ENCODE peak calls at places on chromosomes 7 and 10, in eight cellular contexts. W is left lung; D is left ventricle myocardium inferior; J is heart left ventricle; Z is SJSA1; L is ovary; Y is naive thymus-derived CD4-positive, alpha-beta T cell; X is CD4-positive, alpha-beta memory T cell. K is an unnamed sample.

GRCh38 chr7:50743893-50744292 is 38.8 kb downstream of the GRB10 start:
- DNase-seq in W (no peak), D (no peak), J (no peak), Z (no peak), L (no peak), Y (no peak), X (no peak), K (no peak)

GRCh38 chr10:79013406-79013805 is 55.4 kb upstream of the ZMIZ1 start:
- DNase-seq in W (no peak), D (no peak), J (peak; percentile 7), Z (no peak), L (no peak), Y (no peak), X (no peak), K (no peak)

GRCh38 chr10:114403545-114404161 is 649 bp downstream of the AFAP1L2 start:
- DNase-seq in W (no peak), D (peak; percentile 37), J (peak; percentile 74), Z (no peak), L (peak; percentile 68), Y (no peak), X (no peak), K (peak; percentile 43)

GRCh38 chr10:101080933-101081546 is 19.3 kb downstream of the KAZALD1 start:
- DNase-seq in W (no peak), D (no peak), J (no peak), Z (no peak), L (no peak), Y (no peak), X (no peak), K (no peak)

GRCh38 chr10:125992244-125992643 is 95.9 kb downstream of the FANK1 start:
- DNase-seq in W (no peak), D (no peak), J (no peak), Z (no peak), L (no peak), Y (no peak), X (no peak), K (no peak)

GRCh38 chr10:132094581-132095234 is 29.0 kb downstream of the JAKMIP3 start:
- DNase-seq in W (no peak), D (no peak), J (no peak), Z (peak; percentile 42), L (no peak), Y (no peak), X (no peak), K (no peak)

GRCh38 chr10:33279791-33280190 is 54.7 kb downstream of the NRP1 start:
- DNase-seq in W (no peak), D (no peak), J (no peak), Z (no peak), L (no peak), Y (no peak), X (no peak), K (no peak)

GRCh38 chr7:8147760-8148463 is 114.1 kb downstream of the ICA1 start:
- DNase-seq in W (no peak), D (no peak), J (no peak), Z (no peak), L (no peak), Y (no peak), X (no peak), K (no peak)

GRCh38 chr7:70321016-70321415 is 722.7 kb downstream of the AUTS2 start:
- DNase-seq in W (no peak), D (no peak), J (no peak), Z (no peak), L (no peak), Y (no peak), X (no peak), K (no peak)

GRCh38 chr7:153470004-153470671 is 582.1 kb upstream of the DPP6 start:
- DNase-seq in W (no peak), D (no peak), J (no peak), Z (no peak), L (no peak), Y (no peak), X (no peak), K (no peak)

GRCh38 chr7:101880536-101881443 is 63.4 kb downstream of the CUX1 start:
- DNase-seq in W (no peak), D (no peak), J (no peak), Z (no peak), L (no peak), Y (no peak), X (no peak), K (peak; percentile 24)

GRCh38 chr10:78931333-78932083 is 137.3 kb upstream of the ZMIZ1 start:
- DNase-seq in W (no peak), D (peak; percentile 64), J (no peak), Z (peak; percentile 83), L (peak; percentile 80), Y (no peak), X (no peak), K (no peak)

GRCh38 chr7:115476666-115477065 is 553.9 kb downstream of the TFEC start:
- DNase-seq in W (no peak), D (no peak), J (no peak), Z (no peak), L (no peak), Y (no peak), X (peak; percentile 6), K (no peak)

GRCh38 chr7:31958216-31958615 is 112.0 kb downstream of the PDE1C start:
- DNase-seq in W (no peak), D (no peak), J (no peak), Z (no peak), L (no peak), Y (no peak), X (no peak), K (no peak)

GRCh38 chr7:129041929-129042200 is 13.0 kb downstream of the TNPO3 start:
- DNase-seq in W (no peak), D (no peak), J (no peak), Z (no peak), L (no peak), Y (no peak), X (no peak), K (no peak)

GRCh38 chr7:157211710-157212109 is 73.0 kb downstream of the UBE3C start:
- DNase-seq in W (no peak), D (no peak), J (no peak), Z (no peak), L (no peak), Y (no peak), X (no peak), K (no peak)

GRCh38 chr7:55127622-55128081 is 108.8 kb downstream of the EGFR start:
- DNase-seq in W (no peak), D (no peak), J (no peak), Z (no peak), L (no peak), Y (no peak), X (no peak), K (no peak)

GRCh38 chr10:23063387-23064287 is 31.7 kb upstream of the MSRB2 start:
- DNase-seq in W (peak; percentile 76), D (no peak), J (no peak), Z (no peak), L (no peak), Y (no peak), X (no peak), K (no peak)

GRCh38 chr7:113404245-113404644 is 285.9 kb upstream of the SMIM30 start:
- DNase-seq in W (no peak), D (no peak), J (no peak), Z (no peak), L (no peak), Y (no peak), X (no peak), K (no peak)

GRCh38 chr7:30662431-30662939 is 19.8 kb downstream of the CRHR2 start:
- DNase-seq in W (no peak), D (no peak), J (no peak), Z (no peak), L (no peak), Y (no peak), X (no peak), K (no peak)

GRCh38 chr10:97498841-97499560 is at the start of gene UBTD1:
- DNase-seq in W (peak; percentile 89), D (peak; percentile 51), J (peak; percentile 80), Z (peak; percentile 60), L (peak; percentile 80), Y (peak; percentile 31), X (no peak), K (peak; percentile 76)

GRCh38 chr7:86469680-86470295 is 173.9 kb upstream of the GRM3 start:
- DNase-seq in W (no peak), D (no peak), J (no peak), Z (peak; percentile 66), L (no peak), Y (peak; percentile 13), X (no peak), K (no peak)

GRCh38 chr10:102503264-102504178 is at the start of gene SUFU:
- DNase-seq in W (peak; percentile 98), D (peak; percentile 97), J (peak; percentile 98), Z (peak; percentile 99), L (peak; percentile 99), Y (peak; percentile 98), X (peak; percentile 98), K (peak; percentile 99)
- H3K4me1 ChIP-seq in W (peaks cover 41% of the 10 kb centered on the region), D (peaks cover 76% of the 10 kb centered on the region), J (peaks cover 5% of the 10 kb centered on the region), Z (peaks cover 9% of the 10 kb centered on the region), L (peaks cover 5% of the 10 kb centered on the region), Y (peaks cover 19% of the 10 kb centered on the region), X (peaks cover 54% of the 10 kb centered on the region), K (peaks cover 6% of the 10 kb centered on the region)

GRCh38 chr10:74174533-74174932 is 23.5 kb downstream of the ADK start:
- DNase-seq in W (no peak), D (no peak), J (no peak), Z (no peak), L (no peak), Y (no peak), X (no peak), K (no peak)
- H3K4me1 ChIP-seq in W (peaks cover 5% of the 10 kb centered on the region), D (peaks cover 25% of the 10 kb centered on the region), J (no peaks in the 10 kb centered on the region), Z (peaks cover 23% of the 10 kb centered on the region), L (peaks cover 3% of the 10 kb centered on the region), Y (peaks cover 6% of the 10 kb centered on the region), X (peaks cover 34% of the 10 kb centered on the region), K (no peaks in the 10 kb centered on the region)

DNA sequence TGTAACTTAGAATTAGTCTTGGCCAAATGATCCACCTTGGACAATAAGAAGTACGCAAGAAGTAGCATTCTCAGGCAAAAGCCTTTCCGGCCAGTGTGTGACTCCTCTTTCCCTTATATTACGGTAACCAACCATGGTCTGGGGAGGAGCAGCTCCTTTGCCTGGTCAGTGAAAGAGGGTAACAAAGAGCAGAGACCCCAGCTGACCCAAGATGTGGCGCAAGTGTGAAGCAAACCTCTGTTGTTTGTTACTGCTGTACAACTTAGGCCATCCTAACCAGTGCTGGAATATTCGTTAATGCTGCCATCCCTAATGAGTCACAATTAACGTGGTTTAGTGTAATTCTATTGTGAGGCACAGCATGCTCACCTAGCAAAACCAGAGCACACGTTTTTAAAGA is 44.0 kb downstream of the HIPK2 start:
- DNase-seq in W (no peak), D (no peak), J (no peak), Z (no peak), L (no peak), Y (no peak), X (no peak), K (no peak)
- H3K4me1 ChIP-seq in W (peaks cover 21% of the 10 kb centered on the region), D (peaks cover 100% of the 10 kb centered on the region), J (peaks cover 62% of the 10 kb centered on the region), Z (peaks cover 56% of the 10 kb centered on the region), L (peaks cover 15% of the 10 kb centered on the region), Y (peaks cover 47% of the 10 kb centered on the region), X (peaks cover 38% of the 10 kb centered on the region), K (peaks cover 4% of the 10 kb centered on the region)

DNA sequence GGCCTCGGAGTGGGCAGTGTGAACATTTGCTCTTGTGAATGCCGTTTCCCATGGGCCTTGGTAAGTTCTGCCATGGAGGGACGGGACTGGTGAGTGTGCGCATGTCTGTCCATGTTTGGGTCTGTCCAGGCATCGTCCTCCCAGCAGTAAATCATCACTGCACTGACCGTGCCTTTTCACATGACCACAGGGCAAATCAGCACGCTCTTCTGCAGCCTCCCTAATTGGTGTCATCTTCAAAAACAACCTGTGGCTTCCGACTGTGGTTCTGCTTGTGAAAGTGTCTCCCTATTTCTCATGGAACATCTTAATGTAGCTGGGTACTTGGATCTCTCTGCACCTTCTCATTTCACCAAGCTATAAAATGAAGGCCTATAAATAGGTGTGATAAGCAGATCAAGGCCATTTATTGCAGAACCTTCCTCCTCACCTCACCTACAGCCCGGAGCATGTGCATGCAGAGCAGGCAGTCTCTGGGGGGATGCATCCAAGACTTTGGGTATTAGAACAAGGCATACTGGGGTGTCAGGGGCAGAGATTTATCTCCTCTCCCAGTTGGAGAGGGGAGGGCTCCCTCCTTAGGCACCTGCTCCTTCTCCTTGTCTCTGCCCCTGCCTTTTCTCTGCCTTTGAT is 77.4 kb downstream of the RBM20 start:
- DNase-seq in W (no peak), D (no peak), J (no peak), Z (no peak), L (no peak), Y (no peak), X (no peak), K (no peak)
- H3K4me1 ChIP-seq in W (no peaks in the 10 kb centered on the region), D (peaks cover 100% of the 10 kb centered on the region), J (peaks cover 9% of the 10 kb centered on the region), Z (peaks cover 28% of the 10 kb centered on the region), L (no peaks in the 10 kb centered on the region), Y (peaks cover 34% of the 10 kb centered on the region), X (peaks cover 38% of the 10 kb centered on the region), K (no peaks in the 10 kb centered on the region)

K was measured in pancreas.